ENCODE peak calls at places on chromosomes 3 and 15, in six cellular contexts. One of them, this sample, is unnamed.

GRCh38 chr15:85457392-85457968 is 77.1 kb downstream of the AKAP13 start:
- DNase-seq in BJ: no peak
- DNase-seq in colonic mucosa: no peak
- DNase-seq in mucosa of descending colon: no peak
- DNase-seq in NCI-H748 treated with DMSO at 0.1 percent for 48 hours: no peak
- DNase-seq in HuH-7.5: no peak
- DNase-seq in this sample: peak; percentile 65

GRCh38 chr15:40257656-40258450 is 19.0 kb downstream of the PAK6 start:
- DNase-seq in BJ: no peak
- DNase-seq in colonic mucosa: no peak
- DNase-seq in mucosa of descending colon: no peak
- DNase-seq in NCI-H748 treated with DMSO at 0.1 percent for 48 hours: no peak
- DNase-seq in HuH-7.5: no peak
- DNase-seq in this sample: no peak

GRCh38 chr15:63504979-63505841 is 817 bp downstream of the USP3 start:
- DNase-seq in BJ: no peak
- DNase-seq in colonic mucosa: peak; percentile 76
- DNase-seq in mucosa of descending colon: peak; percentile 80
- DNase-seq in NCI-H748 treated with DMSO at 0.1 percent for 48 hours: peak; percentile 26
- DNase-seq in HuH-7.5: no peak
- DNase-seq in this sample: peak; percentile 62

GRCh38 chr3:127373701-127374625 is 86.1 kb upstream of the PRR20G start:
- DNase-seq in BJ: no peak
- DNase-seq in colonic mucosa: peak; percentile 29
- DNase-seq in mucosa of descending colon: peak; percentile 42
- DNase-seq in NCI-H748 treated with DMSO at 0.1 percent for 48 hours: no peak
- DNase-seq in HuH-7.5: no peak
- DNase-seq in this sample: no peak

GRCh38 chr3:139340784-139341183 is 3.0 kb upstream of the MRPS22 start:
- DNase-seq in BJ: no peak
- DNase-seq in colonic mucosa: no peak
- DNase-seq in mucosa of descending colon: peak; percentile 16
- DNase-seq in NCI-H748 treated with DMSO at 0.1 percent for 48 hours: no peak
- DNase-seq in HuH-7.5: no peak
- DNase-seq in this sample: no peak

GRCh38 chr15:88447206-88447605 is 20.0 kb downstream of the MRPL46 start:
- DNase-seq in BJ: no peak
- DNase-seq in colonic mucosa: no peak
- DNase-seq in mucosa of descending colon: no peak
- DNase-seq in NCI-H748 treated with DMSO at 0.1 percent for 48 hours: no peak
- DNase-seq in HuH-7.5: no peak
- DNase-seq in this sample: no peak

GRCh38 chr15:78259232-78259631 is 5.1 kb upstream of the DNAJA4 start:
- DNase-seq in BJ: no peak
- DNase-seq in colonic mucosa: no peak
- DNase-seq in mucosa of descending colon: no peak
- DNase-seq in NCI-H748 treated with DMSO at 0.1 percent for 48 hours: no peak
- DNase-seq in HuH-7.5: no peak
- DNase-seq in this sample: no peak

GRCh38 chr15:97234841-97235240 is 725.7 kb upstream of the ARRDC4 start:
- DNase-seq in BJ: no peak
- DNase-seq in colonic mucosa: no peak
- DNase-seq in mucosa of descending colon: no peak
- DNase-seq in NCI-H748 treated with DMSO at 0.1 percent for 48 hours: no peak
- DNase-seq in HuH-7.5: no peak
- DNase-seq in this sample: no peak

GRCh38 chr3:160343132-160343531 is 55.9 kb downstream of the IFT80 start:
- DNase-seq in BJ: no peak
- DNase-seq in colonic mucosa: no peak
- DNase-seq in mucosa of descending colon: no peak
- DNase-seq in NCI-H748 treated with DMSO at 0.1 percent for 48 hours: peak; percentile 18
- DNase-seq in HuH-7.5: no peak
- DNase-seq in this sample: peak; percentile 42

GRCh38 chr15:39429898-39430357 is 151.0 kb upstream of the THBS1 start:
- DNase-seq in BJ: peak; percentile 74
- DNase-seq in colonic mucosa: no peak
- DNase-seq in mucosa of descending colon: no peak
- DNase-seq in NCI-H748 treated with DMSO at 0.1 percent for 48 hours: no peak
- DNase-seq in HuH-7.5: no peak
- DNase-seq in this sample: no peak